ENCODE peak calls at places on chromosome 11, in four cellular contexts. B is CD8-positive, alpha-beta T cell; O is LoVo; W is amygdala. R is an unnamed sample.

GRCh38 chr11:45945392-45945999 is 23.0 kb downstream of the LARGE2 start:
- DNase-seq in B (no peak), O (no peak), W (no peak), R (no peak)

GRCh38 chr11:120599816-120600420 is 88.4 kb downstream of the GRIK4 start:
- DNase-seq in B (no peak), O (no peak), W (no peak), R (no peak)

GRCh38 chr11:96125400-96125799 is 201.5 kb upstream of the MTMR2 start:
- DNase-seq in B (no peak), O (no peak), W (no peak), R (no peak)

GRCh38 chr11:73312806-73313403 is 4.8 kb downstream of the ARHGEF17 start:
- DNase-seq in B (no peak), O (no peak), W (no peak), R (no peak)

GRCh38 chr11:121630041-121630440 is 177.3 kb upstream of the SORL1-AS1 start:
- DNase-seq in B (no peak), O (no peak), W (no peak), R (no peak)

GRCh38 chr11:72446929-72447753 is 12.8 kb upstream of the CLPB start:
- DNase-seq in B (no peak), O (peak), W (no peak), R (no peak)

GRCh38 chr11:106391771-106392412 is 314.4 kb downstream of the AASDHPPT start:
- DNase-seq in B (no peak), O (no peak), W (no peak), R (no peak)

GRCh38 chr11:27385245-27385644 is 22.2 kb upstream of the CCDC34 start:
- DNase-seq in B (no peak), O (no peak), W (no peak), R (no peak)